ENCODE peak calls at places on chromosomes 1 and 21, in five cellular contexts. N is EL; S is activated CD4-positive, alpha-beta T cell treated with anti-CD3 and anti-CD28 coated beads, Interleukin-2, amount 50 U/mL, for 1 hour; M is tibial artery; T is anterior cingulate cortex. P is an unnamed sample.

GRCh38 chr1:8396912-8397406 is 79.0 kb downstream of the SLC45A1 start:
- DNase-seq in T (no peak), S (no peak), N (peak; percentile 99), M (peak; percentile 77), P (no peak)

GRCh38 chr21:23478381-23478780 is 2128.9 kb downstream of the MRPL39 start:
- DNase-seq in M (no peak), N (no peak), T (no peak), S (no peak), P (no peak)

GRCh38 chr1:54495954-54496353 is 52.1 kb upstream of the ACOT11 start:
- DNase-seq in M (no peak), N (no peak), S (no peak), T (no peak), P (no peak)

GRCh38 chr1:224211262-224211962 is 28.4 kb downstream of the DEGS1 start:
- DNase-seq in N (peak; percentile 51), T (peak; percentile 9), S (no peak), M (no peak), P (no peak)

GRCh38 chr1:211126622-211127021 is 7.3 kb downstream of the KCNH1 start:
- DNase-seq in M (no peak), N (peak; percentile 41), S (no peak), T (no peak), P (no peak)

GRCh38 chr1:24702511-24703293 is 42.5 kb upstream of the CLIC4 start:
- DNase-seq in T (no peak), M (no peak), N (peak; percentile 61), S (no peak), P (no peak)

GRCh38 chr1:24898152-24898908 is 31.7 kb downstream of the RUNX3 start:
- DNase-seq in T (peak; percentile 19), N (peak; percentile 49), S (peak; percentile 44), M (peak; percentile 60), P (peak; percentile 44)

GRCh38 chr1:243559575-243560172 is 290.4 kb downstream of the AKT3 start:
- DNase-seq in S (no peak), T (no peak), M (no peak), N (peak; percentile 41), P (no peak)

GRCh38 chr1:183276386-183276785 is 90.3 kb downstream of the LAMC2 start:
- DNase-seq in N (peak; percentile 84), S (no peak), T (no peak), M (no peak), P (no peak)

GRCh38 chr1:203702130-203702577 is 62.8 kb upstream of the LAX1 start:
- DNase-seq in T (peak; percentile 73), S (peak; percentile 65), N (peak; percentile 58), M (no peak), P (peak; percentile 66)

GRCh38 chr21:42220138-42220701 is 1.3 kb downstream of the ABCG1 start:
- DNase-seq in M (peak; percentile 81), T (peak; percentile 77), S (peak; percentile 75), N (no peak), P (peak; percentile 63)

GRCh38 chr21:44902268-44903053 is 18.2 kb downstream of the ITGB2 start:
- DNase-seq in T (no peak), N (no peak), M (no peak), S (no peak), P (no peak)

GRCh38 chr1:190436615-190437014 is 41.0 kb downstream of the BRINP3 start:
- DNase-seq in S (no peak), N (peak; percentile 11), T (no peak), M (no peak), P (no peak)

GRCh38 chr1:15929258-15929935 is 46.5 kb downstream of the ZBTB17 start:
- DNase-seq in N (no peak), T (no peak), M (no peak), S (no peak), P (no peak)

GRCh38 chr21:36155603-36156338 is 853 bp upstream of the DOP1B start:
- DNase-seq in N (no peak), M (peak; percentile 66), S (no peak), T (no peak), P (no peak)

GRCh38 chr1:59643526-59643925 is 171.2 kb upstream of the HOOK1 start:
- DNase-seq in M (no peak), N (no peak), T (no peak), S (no peak), P (no peak)

GRCh38 chr1:5969168-5969567 is 23.1 kb downstream of the NPHP4 start:
- DNase-seq in S (no peak), M (peak; percentile 42), T (no peak), N (no peak), P (no peak)

GRCh38 chr1:36479505-36480051 is 3.1 kb downstream of the CSF3R start:
- DNase-seq in S (no peak), N (peak; percentile 31), T (no peak), M (no peak), P (no peak)

P was measured in activated gamma-delta T cell treated with Interleukin-2 at 50 U/mL for 16 hours.